ENCODE peak calls at places on chromosome 5, in five cellular contexts. V is A549, C is PC-9, E is mesenchymal stem cell, P is cardiac muscle cell. B is an unnamed sample.

GRCh38 chr5:68289576-68289975 is 74.0 kb downstream of the PIK3R1 start:
- DNase-seq in V (no peak), C (no peak), E (peak), P (no peak), B (no peak)

GRCh38 chr5:15031180-15031579 is 159.6 kb upstream of the ANKH start:
- DNase-seq in V (no peak), C (no peak), E (no peak), P (no peak), B (no peak)

GRCh38 chr5:149456597-149457392 is 77.7 kb upstream of the IL17B start:
- DNase-seq in V (no peak), C (no peak), E (peak), P (peak), B (no peak)

GRCh38 chr5:78245126-78245525 is 49.4 kb downstream of the AP3B1 start:
- DNase-seq in V (no peak), C (no peak), E (no peak), P (peak), B (no peak)

GRCh38 chr5:115296130-115296997 is at the start of gene CCDC112:
- DNase-seq in V (peak), C (peak), E (peak), P (peak), B (peak)

GRCh38 chr5:148268556-148268955 is at the start of gene SPINK13:
- DNase-seq in V (peak), C (peak), E (peak), P (peak), B (no peak)

GRCh38 chr5:43274435-43275114 is 38.6 kb downstream of the HMGCS1 start:
- DNase-seq in V (no peak), C (no peak), E (no peak), P (no peak), B (no peak)

GRCh38 chr5:129099184-129099570 is 4.6 kb downstream of the ISOC1 start:
- DNase-seq in V (no peak), C (no peak), E (no peak), P (no peak), B (no peak)

GRCh38 chr5:122906768-122907167 is 61.4 kb downstream of the SNX24 start:
- DNase-seq in V (no peak), C (peak), E (peak), P (peak), B (no peak)

GRCh38 chr5:55668356-55668755 is 43.8 kb downstream of the SLC38A9 start:
- DNase-seq in V (peak), C (peak), E (peak), P (peak), B (no peak)

GRCh38 chr5:175778951-175779475 is 92.4 kb upstream of the CPLX2 start:
- DNase-seq in V (peak), C (peak), E (no peak), P (peak), B (no peak)

GRCh38 chr5:71564884-71565283 is 22.3 kb upstream of the MCCC2 start:
- DNase-seq in V (no peak), C (no peak), E (peak), P (no peak), B (no peak)

GRCh38 chr5:168898261-168898911 is 319.2 kb upstream of the PANK3 start:
- DNase-seq in V (no peak), C (no peak), E (no peak), P (no peak), B (no peak)

GRCh38 chr5:115494570-115495289 is 49.8 kb downstream of the FEM1C start:
- DNase-seq in V (no peak), C (no peak), E (peak), P (peak), B (peak)

GRCh38 chr5:171640396-171640981 is 145.1 kb upstream of the SMIM23 start:
- DNase-seq in V (no peak), C (no peak), E (peak), P (no peak), B (no peak)

GRCh38 chr5:170757182-170757601 is 26.3 kb upstream of the GABRP start:
- DNase-seq in V (peak), C (peak), E (peak), P (peak), B (no peak)

GRCh38 chr5:58735637-58736036 is 152.8 kb downstream of the RAB3C start:
- DNase-seq in V (no peak), C (no peak), E (no peak), P (no peak), B (no peak)

GRCh38 chr5:157607371-157608161 is 32.0 kb upstream of the ADAM19 start:
- DNase-seq in V (peak), C (peak), E (peak), P (peak), B (no peak)

GRCh38 chr5:103667068-103667467 is 104.5 kb upstream of the NUDT12 start:
- DNase-seq in V (peak), C (no peak), E (peak), P (peak), B (no peak)

GRCh38 chr5:140509898-140510297 is 37.6 kb upstream of the EIF4EBP3 start:
- DNase-seq in V (no peak), C (no peak), E (no peak), P (no peak), B (no peak)

GRCh38 chr5:168064933-168065622 is 226.4 kb upstream of the WWC1 start:
- DNase-seq in V (no peak), C (no peak), E (no peak), P (no peak), B (no peak)

GRCh38 chr5:17127743-17128231 is 89.6 kb upstream of the BASP1 start:
- DNase-seq in V (peak), C (peak), E (peak), P (peak), B (no peak)

GRCh38 chr5:155564541-155564940 is 551.0 kb downstream of the KIF4B start:
- DNase-seq in V (peak), C (no peak), E (no peak), P (no peak), B (no peak)

GRCh38 chr5:91296691-91297143 is 86.4 kb downstream of the ARRDC3 start:
- DNase-seq in V (peak), C (peak), E (no peak), P (no peak), B (no peak)

GRCh38 chr5:108084105-108084504 is 297.8 kb downstream of the FBXL17 start:
- DNase-seq in V (no peak), C (no peak), E (no peak), P (no peak), B (no peak)

GRCh38 chr5:610744-611730 is 1.1 kb upstream of the CEP72 start:
- DNase-seq in V (no peak), C (no peak), E (no peak), P (no peak), B (no peak)

GRCh38 chr5:92371889-92372235 is 988.7 kb upstream of the ARRDC3 start:
- DNase-seq in V (peak), C (no peak), E (no peak), P (no peak), B (no peak)

GRCh38 chr5:164051745-164052144 is 546.3 kb downstream of the MAT2B start:
- DNase-seq in V (no peak), C (no peak), E (peak), P (peak), B (no peak)

GRCh38 chr5:89313804-89314588 is 431.0 kb upstream of the MEF2C start:
- DNase-seq in V (no peak), C (no peak), E (peak), P (peak), B (no peak)

GRCh38 chr5:128276537-128277216 is 193.1 kb downstream of the SLC12A2 start:
- DNase-seq in V (no peak), C (peak), E (peak), P (peak), B (no peak)

GRCh38 chr5:103929310-103930003 is 366.9 kb upstream of the NUDT12 start:
- DNase-seq in V (no peak), C (no peak), E (no peak), P (no peak), B (no peak)

GRCh38 chr5:31453522-31453921 is 78.4 kb downstream of the DROSHA start:
- DNase-seq in V (no peak), C (no peak), E (no peak), P (no peak), B (no peak)

GRCh38 chr5:138955013-138955660 is 80.0 kb upstream of the LRRTM2 start:
- DNase-seq in V (no peak), C (no peak), E (peak), P (no peak), B (no peak)

GRCh38 chr5:61177070-61177469 is 14.8 kb upstream of the SMIM15 start:
- DNase-seq in V (no peak), C (no peak), E (no peak), P (no peak), B (no peak)
- H3K27ac ChIP-seq in V (no peak), C (no peak), E (no peak), P (no peak), B (no peak)

GRCh38 chr5:159208508-159209437 is 580 bp downstream of the RNF145 start:
- DNase-seq in V (peak), C (peak), E (peak), P (peak), B (no peak)

GRCh38 chr5:159207222-159207615 is 2.1 kb downstream of the RNF145 start:
- DNase-seq in V (no peak), C (no peak), E (no peak), P (no peak), B (no peak)

GRCh38 chr5:159207616-159208507 is 1.5 kb downstream of the RNF145 start:
- DNase-seq in V (peak), C (peak), E (peak), P (peak), B (peak)

GRCh38 chr5:159206818-159207217 is 2.5 kb downstream of the RNF145 start:
- DNase-seq in V (no peak), C (no peak), E (no peak), P (no peak), B (no peak)

DNA sequence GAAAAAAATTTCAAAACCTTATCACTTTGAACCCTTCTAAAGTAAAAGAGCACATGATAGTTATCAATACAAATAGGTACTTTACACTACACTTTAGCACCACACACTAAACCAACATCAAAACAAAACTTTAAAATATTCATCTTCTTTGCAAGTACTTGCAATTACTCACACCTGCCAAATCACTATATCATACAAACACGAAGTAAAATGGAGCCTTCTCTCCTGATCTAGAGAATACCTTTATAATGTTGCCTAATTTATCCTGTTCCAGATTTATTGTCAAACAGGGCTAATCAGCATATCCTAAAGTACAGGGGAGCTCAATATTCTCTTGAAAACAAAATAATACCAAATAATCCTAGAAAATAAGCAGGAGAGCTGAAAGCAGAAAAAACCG is 3.0 kb downstream of the RNF145 start:
- DNase-seq in V (no peak), C (no peak), E (no peak), P (no peak), B (no peak)
- H3K27ac ChIP-seq in V (peak), C (peak), E (no peak), P (peak), B (peak)

GRCh38 chr5:179769276-179769675 is 24.5 kb upstream of the LTC4S start:
- DNase-seq in V (no peak), C (no peak), E (no peak), P (no peak), B (no peak)

GRCh38 chr5:179768326-179769085 is 25.3 kb upstream of the LTC4S start:
- DNase-seq in V (no peak), C (no peak), E (no peak), P (peak), B (no peak)

GRCh38 chr5:179766021-179766725 is 27.6 kb upstream of the LTC4S start:
- DNase-seq in V (no peak), C (no peak), E (peak), P (peak), B (no peak)

GRCh38 chr5:179765400-179765799 is 28.4 kb upstream of the LTC4S start:
- DNase-seq in V (peak), C (peak), E (peak), P (peak), B (no peak)

DNA sequence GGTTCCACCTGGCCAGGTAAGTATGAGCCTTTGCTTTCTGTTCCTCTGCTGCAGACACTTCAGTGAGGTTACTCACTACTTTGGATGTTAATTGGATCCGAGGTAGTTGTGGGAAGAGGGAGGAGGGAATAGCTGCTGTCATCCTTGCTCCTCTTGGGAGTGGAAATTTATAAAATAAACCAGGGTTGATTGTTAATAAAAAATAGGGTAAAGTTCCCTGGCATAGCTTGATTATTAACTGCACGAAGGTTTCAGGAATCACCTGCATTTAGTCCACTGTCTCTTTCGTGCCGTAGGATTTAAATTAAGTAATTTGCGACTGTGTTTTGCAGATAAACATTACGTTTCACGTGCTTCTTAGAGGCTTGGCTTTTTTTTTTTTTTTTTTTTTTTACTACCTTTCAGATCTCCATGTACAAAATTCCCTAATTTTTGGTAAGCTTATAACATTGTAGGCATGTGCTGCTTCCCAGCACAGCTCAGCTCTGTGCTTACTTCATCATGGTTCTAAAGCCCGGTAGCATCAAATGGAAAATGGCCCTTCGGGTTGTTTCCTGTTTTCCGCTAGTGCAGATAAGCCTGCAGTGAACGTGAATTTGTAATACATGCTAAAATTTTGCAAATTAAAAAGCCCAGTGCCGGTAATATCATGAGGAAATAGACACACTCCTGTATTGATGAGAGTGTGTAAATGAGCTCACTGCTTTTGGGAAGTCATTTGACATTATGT is 26.9 kb upstream of the LTC4S start:
- DNase-seq in V (no peak), C (no peak), E (no peak), P (peak), B (no peak)
- H3K27ac ChIP-seq in V (peak), C (no peak), E (peak), P (no peak), B (no peak)

GRCh38 chr5:5297432-5298067 is 124.9 kb upstream of the ICE1 start:
- DNase-seq in V (no peak), C (no peak), E (no peak), P (no peak), B (no peak)
- H3K27ac ChIP-seq in V (no peak), C (no peak), E (no peak), P (no peak), B (no peak)